ENCODE peak calls at places on chromosomes 5 and 9, in nine cellular contexts. D is astrocyte, E is neuronal stem cell, W is IMR-90, O is neural progenitor cell, Y is PC-9, L is fibroblast of lung, K is HCT116, C is OCI-LY7. A is an unnamed sample.
A peak's percentile ranks its signal among the peaks of the same experiment; 100 is the strongest.

GRCh38 chr9:98989036-98990000 is 45.6 kb downstream of the COL15A1 start:
- DNase-seq in L (peak; percentile 100), D (peak; percentile 100), K (peak; percentile 40), O (peak; percentile 18), Y (peak; percentile 78), W (peak; percentile 100), E (no peak), C (peak; percentile 18), A (no peak)

GRCh38 chr5:168304349-168304748 is 12.9 kb downstream of the WWC1 start:
- DNase-seq in O (no peak), K (no peak), Y (no peak), L (no peak), C (no peak), D (no peak), W (no peak), E (no peak), A (no peak)

GRCh38 chr5:157473383-157474370 is 13.7 kb downstream of the NIPAL4 start:
- DNase-seq in L (peak; percentile 81), O (no peak), W (peak; percentile 87), K (no peak), E (no peak), Y (no peak), C (no peak), D (peak; percentile 70), A (no peak)

GRCh38 chr9:124266139-124266825 is 8.5 kb downstream of the NEK6 start:
- DNase-seq in Y (no peak), C (no peak), L (peak; percentile 77), W (peak; percentile 67), D (peak; percentile 64), K (no peak), O (no peak), E (no peak), A (no peak)

GRCh38 chr9:7185612-7186011 is 427.8 kb downstream of the KDM4C start:
- DNase-seq in D (peak; percentile 94), Y (peak; percentile 81), C (no peak), L (peak; percentile 95), E (no peak), K (peak; percentile 74), W (peak; percentile 90), O (peak; percentile 23), A (no peak)

GRCh38 chr9:94906713-94907112 is 180.2 kb downstream of the AOPEP start:
- DNase-seq in Y (peak; percentile 9), W (no peak), D (no peak), E (no peak), O (no peak), C (no peak), L (no peak), K (no peak), A (no peak)

GRCh38 chr9:19876569-19877316 is 87.9 kb upstream of the SLC24A2 start:
- DNase-seq in D (no peak), C (no peak), W (no peak), L (no peak), K (no peak), O (no peak), Y (no peak), E (no peak), A (no peak)

GRCh38 chr5:23994581-23995370 is 487.4 kb downstream of the PRDM9 start:
- DNase-seq in O (no peak), L (no peak), K (no peak), Y (no peak), W (no peak), C (no peak), D (no peak), E (no peak), A (no peak)

GRCh38 chr9:131289301-131290038 is at the start of gene PLPP7:
- DNase-seq in W (peak; percentile 48), D (peak; percentile 57), C (no peak), O (peak; percentile 69), K (no peak), Y (no peak), L (peak; percentile 73), E (no peak), A (no peak)

GRCh38 chr5:18744990-18745590 is 1110.8 kb downstream of the TAF11L14 start:
- DNase-seq in D (no peak), C (peak; percentile 9), O (no peak), L (no peak), K (no peak), W (no peak), Y (no peak), E (no peak), A (peak; percentile 67)

GRCh38 chr9:107340920-107341632 is 58.0 kb downstream of the RAD23B start:
- DNase-seq in E (peak; percentile 61), K (peak; percentile 46), Y (peak; percentile 67), L (peak; percentile 36), D (peak; percentile 11), C (peak; percentile 78), W (peak; percentile 60), O (peak; percentile 79), A (peak; percentile 69)

GRCh38 chr5:27639005-27639612 is 600.7 kb upstream of the CDH9 start:
- DNase-seq in Y (no peak), C (no peak), K (no peak), O (no peak), D (no peak), L (no peak), E (no peak), W (no peak), A (no peak)

GRCh38 chr5:9105851-9106250 is 440.0 kb downstream of the SEMA5A start:
- DNase-seq in W (peak; percentile 55), K (no peak), L (peak; percentile 33), Y (no peak), D (peak; percentile 18), C (no peak), E (no peak), O (no peak), A (no peak)

GRCh38 chr5:111347021-111347420 is 122.8 kb downstream of the CAMK4 start:
- DNase-seq in K (no peak), L (no peak), E (no peak), C (no peak), D (no peak), O (no peak), Y (no peak), W (no peak), A (no peak)

GRCh38 chr5:1743769-1744085 is 55.9 kb downstream of the MRPL36 start:
- DNase-seq in C (no peak), O (no peak), L (no peak), E (no peak), Y (no peak), D (no peak), K (no peak), W (no peak), A (no peak)

DNA sequence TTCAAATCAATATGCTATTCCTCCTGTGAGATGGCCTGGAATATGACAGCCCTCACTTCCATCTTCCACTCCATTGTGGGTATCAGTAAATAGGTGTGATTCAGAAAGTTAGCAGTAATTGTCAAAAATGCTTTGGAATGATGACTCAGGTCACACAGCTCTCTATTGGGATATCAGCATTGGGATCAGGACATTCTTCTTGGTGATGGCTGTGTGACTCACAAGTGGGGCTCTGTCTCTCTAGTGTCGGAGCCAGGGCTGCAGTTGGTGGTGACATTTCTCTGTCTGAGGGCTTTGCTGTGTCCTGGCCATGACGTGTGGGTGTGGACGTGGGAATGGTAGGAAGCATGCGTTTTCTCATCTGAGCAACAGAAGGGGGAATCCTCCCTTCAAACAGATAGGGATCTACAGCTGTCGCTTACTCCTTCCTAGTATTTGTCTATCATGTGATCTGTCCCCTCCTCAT is 125.1 kb downstream of the TRIO start:
- DNase-seq in C (no peak), W (peak; percentile 81), K (peak; percentile 90), O (no peak), E (no peak), L (peak; percentile 92), D (peak; percentile 87), Y (peak; percentile 99), A (no peak)
- H3K4me3 ChIP-seq in C (no peak overlapping the region), W (no peak overlapping the region), K (peak overlapping the region; percentile 0), O (no peak overlapping the region), E (no peak overlapping the region), L (no peak overlapping the region), D (peak overlapping the region; percentile 15), Y (peak overlapping the region; percentile 4), A (no peak overlapping the region)

GRCh38 chr5:140312067-140312790 is 9.3 kb upstream of the PFDN1 start:
- DNase-seq in E (no peak), D (peak; percentile 98), C (no peak), W (peak; percentile 99), K (no peak), Y (peak; percentile 83), O (no peak), L (peak; percentile 98), A (no peak)
- H3K27ac ChIP-seq in E (no peak overlapping the region), D (peak overlapping the region; percentile 98), C (no peak overlapping the region), W (peak overlapping the region; percentile 73), K (no peak overlapping the region), Y (peak overlapping the region; percentile 89), O (no peak overlapping the region), L (peak overlapping the region; percentile 69), A (no peak overlapping the region)

GRCh38 chr5:50300878-50301277 is 140.2 kb downstream of the EMB start:
- DNase-seq in E (no peak), O (no peak), Y (no peak), K (peak; percentile 27), L (no peak), C (no peak), W (no peak), D (no peak), A (no peak)
- H2AFZ ChIP-seq in E (no peak overlapping the region), O (no peak overlapping the region), Y (no peak overlapping the region), K (no peak overlapping the region), L (no peak overlapping the region), C (peak overlapping the region; percentile 43), W (no peak overlapping the region), D (no peak overlapping the region), A (no peak overlapping the region)

DNA sequence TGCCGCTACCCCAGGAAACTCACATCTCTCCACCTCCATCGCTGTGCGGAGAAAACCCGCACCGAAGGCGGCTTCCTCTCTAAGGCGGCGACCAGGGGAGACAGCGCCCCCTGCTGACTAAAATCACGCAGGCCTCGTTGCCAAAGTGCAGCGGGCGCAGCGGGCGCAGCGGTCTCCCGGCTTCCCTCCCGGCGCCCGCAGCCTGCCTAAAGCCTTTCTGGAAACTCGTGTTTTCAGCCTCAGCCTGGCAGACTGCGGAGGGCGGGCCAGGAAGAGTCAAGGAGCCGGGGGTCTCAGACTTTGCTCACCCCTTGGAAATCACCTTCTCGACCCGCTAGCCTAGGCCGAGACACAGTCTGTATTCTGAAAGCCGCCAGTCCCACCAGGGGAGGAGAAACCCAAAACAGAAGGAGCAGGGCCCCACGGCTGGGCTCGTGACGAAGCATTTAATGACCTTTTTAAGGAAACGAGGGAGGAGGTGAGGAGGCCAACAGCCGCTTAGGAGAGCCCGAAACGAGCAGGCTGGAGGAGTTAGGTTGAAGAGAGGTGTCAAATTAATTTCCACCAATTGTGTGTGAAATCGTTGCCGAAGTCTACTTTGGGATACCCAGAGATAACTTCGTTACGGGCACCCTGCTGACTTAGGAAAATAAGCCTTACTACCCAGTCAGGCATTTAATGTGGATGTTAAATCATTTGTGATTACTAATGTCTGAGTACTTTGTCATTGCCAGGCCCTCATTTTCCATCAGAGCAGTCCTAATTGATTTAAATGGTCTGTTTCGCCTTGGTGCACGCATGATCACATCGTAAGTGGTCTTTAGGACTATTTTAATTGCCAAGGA is 7.3 kb upstream of the FOXB2 start:
- DNase-seq in O (peak; percentile 90), Y (no peak), C (peak; percentile 11), L (no peak), D (no peak), K (peak; percentile 38), E (peak; percentile 83), W (peak; percentile 29), A (peak; percentile 22)
- H3K4me3 ChIP-seq in O (peak overlapping the region; percentile 46), Y (no peak overlapping the region), C (no peak overlapping the region), L (no peak overlapping the region), D (no peak overlapping the region), K (peak overlapping the region; percentile 51), E (peak overlapping the region; percentile 24), W (no peak overlapping the region), A (no peak overlapping the region)